ENCODE peak calls at places on chromosomes 13 and 19, in nine cellular contexts. One of them, this sample, is unnamed.

GRCh38 chr19:44626067-44626624 is 12.8 kb downstream of the IGSF23 start:
- DNase-seq in left ventricle myocardium inferior: no peak
- DNase-seq in tibial artery: no peak
- DNase-seq in body of pancreas: peak
- DNase-seq in activated B cell treated with CpG ODN at 0.5 μM for 24 hours: no peak
- DNase-seq in neural progenitor cell: no peak
- DNase-seq in fibroblast of lung: peak
- DNase-seq in endothelial cell of umbilical vein: peak
- DNase-seq in right lobe of liver: peak
- DNase-seq in this sample: no peak

GRCh38 chr13:46327256-46327655 is 59.8 kb downstream of the RUBCNL start:
- DNase-seq in left ventricle myocardium inferior: no peak
- DNase-seq in tibial artery: no peak
- DNase-seq in body of pancreas: no peak
- DNase-seq in activated B cell treated with CpG ODN at 0.5 μM for 24 hours: no peak
- DNase-seq in neural progenitor cell: no peak
- DNase-seq in fibroblast of lung: no peak
- DNase-seq in endothelial cell of umbilical vein: no peak
- DNase-seq in right lobe of liver: no peak
- DNase-seq in this sample: no peak

GRCh38 chr13:86974995-86975328 is 696.2 kb upstream of the SLITRK5 start:
- DNase-seq in left ventricle myocardium inferior: no peak
- DNase-seq in tibial artery: no peak
- DNase-seq in body of pancreas: no peak
- DNase-seq in activated B cell treated with CpG ODN at 0.5 μM for 24 hours: no peak
- DNase-seq in neural progenitor cell: peak
- DNase-seq in fibroblast of lung: no peak
- DNase-seq in endothelial cell of umbilical vein: no peak
- DNase-seq in right lobe of liver: no peak
- DNase-seq in this sample: no peak

GRCh38 chr13:43374621-43375020 is 351.2 kb downstream of the DNAJC15 start:
- DNase-seq in left ventricle myocardium inferior: no peak
- DNase-seq in tibial artery: no peak
- DNase-seq in body of pancreas: no peak
- DNase-seq in activated B cell treated with CpG ODN at 0.5 μM for 24 hours: no peak
- DNase-seq in neural progenitor cell: no peak
- DNase-seq in fibroblast of lung: peak
- DNase-seq in endothelial cell of umbilical vein: no peak
- DNase-seq in right lobe of liver: no peak
- DNase-seq in this sample: no peak

GRCh38 chr13:33188093-33188882 is 97.3 kb downstream of the STARD13 start:
- DNase-seq in left ventricle myocardium inferior: no peak
- DNase-seq in tibial artery: no peak
- DNase-seq in body of pancreas: no peak
- DNase-seq in activated B cell treated with CpG ODN at 0.5 μM for 24 hours: no peak
- DNase-seq in neural progenitor cell: no peak
- DNase-seq in fibroblast of lung: peak
- DNase-seq in endothelial cell of umbilical vein: peak
- DNase-seq in right lobe of liver: no peak
- DNase-seq in this sample: no peak

GRCh38 chr19:36436531-36436930 is 18.1 kb upstream of the ZFP82 start:
- DNase-seq in left ventricle myocardium inferior: no peak
- DNase-seq in tibial artery: no peak
- DNase-seq in body of pancreas: no peak
- DNase-seq in activated B cell treated with CpG ODN at 0.5 μM for 24 hours: no peak
- DNase-seq in neural progenitor cell: peak
- DNase-seq in fibroblast of lung: no peak
- DNase-seq in endothelial cell of umbilical vein: no peak
- DNase-seq in right lobe of liver: no peak
- DNase-seq in this sample: no peak

GRCh38 chr13:95614641-95615245 is 29.8 kb downstream of the DZIP1 start:
- DNase-seq in left ventricle myocardium inferior: no peak
- DNase-seq in tibial artery: no peak
- DNase-seq in body of pancreas: peak
- DNase-seq in activated B cell treated with CpG ODN at 0.5 μM for 24 hours: no peak
- DNase-seq in neural progenitor cell: no peak
- DNase-seq in fibroblast of lung: peak
- DNase-seq in endothelial cell of umbilical vein: no peak
- DNase-seq in right lobe of liver: no peak
- DNase-seq in this sample: no peak

GRCh38 chr13:94339116-94339687 is 140.3 kb downstream of the DCT start:
- DNase-seq in left ventricle myocardium inferior: no peak
- DNase-seq in tibial artery: no peak
- DNase-seq in body of pancreas: no peak
- DNase-seq in activated B cell treated with CpG ODN at 0.5 μM for 24 hours: no peak
- DNase-seq in neural progenitor cell: no peak
- DNase-seq in fibroblast of lung: no peak
- DNase-seq in endothelial cell of umbilical vein: no peak
- DNase-seq in right lobe of liver: no peak
- DNase-seq in this sample: no peak

GRCh38 chr19:3821857-3822364 is 35.7 kb upstream of the MATK start:
- DNase-seq in left ventricle myocardium inferior: peak
- DNase-seq in tibial artery: peak
- DNase-seq in body of pancreas: peak
- DNase-seq in activated B cell treated with CpG ODN at 0.5 μM for 24 hours: peak
- DNase-seq in neural progenitor cell: peak
- DNase-seq in fibroblast of lung: no peak
- DNase-seq in endothelial cell of umbilical vein: peak
- DNase-seq in right lobe of liver: peak
- DNase-seq in this sample: peak

GRCh38 chr13:46595136-46595917 is 42.4 kb downstream of the LRCH1 start:
- DNase-seq in left ventricle myocardium inferior: no peak
- DNase-seq in tibial artery: no peak
- DNase-seq in body of pancreas: no peak
- DNase-seq in activated B cell treated with CpG ODN at 0.5 μM for 24 hours: no peak
- DNase-seq in neural progenitor cell: no peak
- DNase-seq in fibroblast of lung: peak
- DNase-seq in endothelial cell of umbilical vein: peak
- DNase-seq in right lobe of liver: no peak
- DNase-seq in this sample: no peak

GRCh38 chr13:36130542-36131214 is 504 bp downstream of the DCLK1 start:
- DNase-seq in left ventricle myocardium inferior: peak
- DNase-seq in tibial artery: peak
- DNase-seq in body of pancreas: no peak
- DNase-seq in activated B cell treated with CpG ODN at 0.5 μM for 24 hours: no peak
- DNase-seq in neural progenitor cell: peak
- DNase-seq in fibroblast of lung: no peak
- DNase-seq in endothelial cell of umbilical vein: no peak
- DNase-seq in right lobe of liver: no peak
- DNase-seq in this sample: no peak

GRCh38 chr13:67736646-67737420 is 506.7 kb upstream of the PCDH9 start:
- DNase-seq in left ventricle myocardium inferior: no peak
- DNase-seq in tibial artery: no peak
- DNase-seq in body of pancreas: no peak
- DNase-seq in activated B cell treated with CpG ODN at 0.5 μM for 24 hours: no peak
- DNase-seq in neural progenitor cell: peak
- DNase-seq in fibroblast of lung: peak
- DNase-seq in endothelial cell of umbilical vein: no peak
- DNase-seq in right lobe of liver: no peak
- DNase-seq in this sample: no peak

GRCh38 chr19:7679017-7679720 is 1.5 kb upstream of the TRAPPC5 start:
- DNase-seq in left ventricle myocardium inferior: no peak
- DNase-seq in tibial artery: no peak
- DNase-seq in body of pancreas: no peak
- DNase-seq in activated B cell treated with CpG ODN at 0.5 μM for 24 hours: peak
- DNase-seq in neural progenitor cell: no peak
- DNase-seq in fibroblast of lung: no peak
- DNase-seq in endothelial cell of umbilical vein: no peak
- DNase-seq in right lobe of liver: peak
- DNase-seq in this sample: peak

GRCh38 chr13:23380534-23380933 is 53.0 kb downstream of the SACS start:
- DNase-seq in left ventricle myocardium inferior: no peak
- DNase-seq in tibial artery: no peak
- DNase-seq in body of pancreas: no peak
- DNase-seq in activated B cell treated with CpG ODN at 0.5 μM for 24 hours: no peak
- DNase-seq in neural progenitor cell: no peak
- DNase-seq in fibroblast of lung: peak
- DNase-seq in endothelial cell of umbilical vein: no peak
- DNase-seq in right lobe of liver: no peak
- DNase-seq in this sample: no peak

GRCh38 chr13:34620073-34620858 is 321.8 kb upstream of the NBEA start:
- DNase-seq in left ventricle myocardium inferior: no peak
- DNase-seq in tibial artery: no peak
- DNase-seq in body of pancreas: no peak
- DNase-seq in activated B cell treated with CpG ODN at 0.5 μM for 24 hours: no peak
- DNase-seq in neural progenitor cell: no peak
- DNase-seq in fibroblast of lung: no peak
- DNase-seq in endothelial cell of umbilical vein: no peak
- DNase-seq in right lobe of liver: no peak
- DNase-seq in this sample: no peak

GRCh38 chr19:41480336-41480735 is 37.4 kb downstream of the ERICH4 start:
- DNase-seq in left ventricle myocardium inferior: no peak
- DNase-seq in tibial artery: no peak
- DNase-seq in body of pancreas: no peak
- DNase-seq in activated B cell treated with CpG ODN at 0.5 μM for 24 hours: no peak
- DNase-seq in neural progenitor cell: no peak
- DNase-seq in fibroblast of lung: no peak
- DNase-seq in endothelial cell of umbilical vein: peak
- DNase-seq in right lobe of liver: no peak
- DNase-seq in this sample: no peak

GRCh38 chr19:18348171-18348570 is 7.8 kb downstream of the PGPEP1 start:
- DNase-seq in left ventricle myocardium inferior: no peak
- DNase-seq in tibial artery: no peak
- DNase-seq in body of pancreas: no peak
- DNase-seq in activated B cell treated with CpG ODN at 0.5 μM for 24 hours: no peak
- DNase-seq in neural progenitor cell: no peak
- DNase-seq in fibroblast of lung: no peak
- DNase-seq in endothelial cell of umbilical vein: no peak
- DNase-seq in right lobe of liver: no peak
- DNase-seq in this sample: no peak

GRCh38 chr13:50766043-50766442 is 77.4 kb downstream of the DLEU7 start:
- DNase-seq in left ventricle myocardium inferior: no peak
- DNase-seq in tibial artery: no peak
- DNase-seq in body of pancreas: no peak
- DNase-seq in activated B cell treated with CpG ODN at 0.5 μM for 24 hours: no peak
- DNase-seq in neural progenitor cell: no peak
- DNase-seq in fibroblast of lung: no peak
- DNase-seq in endothelial cell of umbilical vein: no peak
- DNase-seq in right lobe of liver: no peak
- DNase-seq in this sample: no peak

GRCh38 chr13:96958286-96958891 is 35.9 kb downstream of the OXGR1 start:
- DNase-seq in left ventricle myocardium inferior: no peak
- DNase-seq in tibial artery: no peak
- DNase-seq in body of pancreas: peak
- DNase-seq in activated B cell treated with CpG ODN at 0.5 μM for 24 hours: no peak
- DNase-seq in neural progenitor cell: peak
- DNase-seq in fibroblast of lung: peak
- DNase-seq in endothelial cell of umbilical vein: peak
- DNase-seq in right lobe of liver: no peak
- DNase-seq in this sample: no peak
- TF ChIP-seq CTCF in left ventricle myocardium inferior: peak
- TF ChIP-seq CTCF in tibial artery: peak
- TF ChIP-seq CTCF in body of pancreas: peak
- TF ChIP-seq CTCF in activated B cell treated with CpG ODN at 0.5 μM for 24 hours: no peak
- TF ChIP-seq CTCF in neural progenitor cell: peak
- TF ChIP-seq CTCF in fibroblast of lung: peak
- TF ChIP-seq CTCF in endothelial cell of umbilical vein: peak
- TF ChIP-seq CTCF in right lobe of liver: peak
- TF ChIP-seq CTCF in this sample: peak

GRCh38 chr19:48296963-48297734 is 27.3 kb downstream of the ZNF114 start:
- DNase-seq in left ventricle myocardium inferior: no peak
- DNase-seq in tibial artery: no peak
- DNase-seq in body of pancreas: no peak
- DNase-seq in activated B cell treated with CpG ODN at 0.5 μM for 24 hours: no peak
- DNase-seq in neural progenitor cell: no peak
- DNase-seq in fibroblast of lung: no peak
- DNase-seq in endothelial cell of umbilical vein: no peak
- DNase-seq in right lobe of liver: no peak
- DNase-seq in this sample: no peak

GRCh38 chr19:48297975-48298374 is 27.4 kb upstream of the EMP3 start:
- DNase-seq in left ventricle myocardium inferior: no peak
- DNase-seq in tibial artery: no peak
- DNase-seq in body of pancreas: no peak
- DNase-seq in activated B cell treated with CpG ODN at 0.5 μM for 24 hours: no peak
- DNase-seq in neural progenitor cell: no peak
- DNase-seq in fibroblast of lung: no peak
- DNase-seq in endothelial cell of umbilical vein: no peak
- DNase-seq in right lobe of liver: no peak
- DNase-seq in this sample: no peak

GRCh38 chr19:48292798-48293197 is 22.9 kb downstream of the ZNF114 start:
- DNase-seq in left ventricle myocardium inferior: no peak
- DNase-seq in tibial artery: no peak
- DNase-seq in body of pancreas: no peak
- DNase-seq in activated B cell treated with CpG ODN at 0.5 μM for 24 hours: no peak
- DNase-seq in neural progenitor cell: no peak
- DNase-seq in fibroblast of lung: peak
- DNase-seq in endothelial cell of umbilical vein: no peak
- DNase-seq in right lobe of liver: no peak
- DNase-seq in this sample: no peak

GRCh38 chr19:48290923-48291700 is 21.2 kb downstream of the ZNF114 start:
- DNase-seq in left ventricle myocardium inferior: peak
- DNase-seq in tibial artery: peak
- DNase-seq in body of pancreas: peak
- DNase-seq in activated B cell treated with CpG ODN at 0.5 μM for 24 hours: peak
- DNase-seq in neural progenitor cell: peak
- DNase-seq in fibroblast of lung: peak
- DNase-seq in endothelial cell of umbilical vein: peak
- DNase-seq in right lobe of liver: peak
- DNase-seq in this sample: no peak

GRCh38 chr19:48295458-48295857 is 25.6 kb downstream of the ZNF114 start:
- DNase-seq in left ventricle myocardium inferior: no peak
- DNase-seq in tibial artery: no peak
- DNase-seq in body of pancreas: no peak
- DNase-seq in activated B cell treated with CpG ODN at 0.5 μM for 24 hours: no peak
- DNase-seq in neural progenitor cell: no peak
- DNase-seq in fibroblast of lung: no peak
- DNase-seq in endothelial cell of umbilical vein: no peak
- DNase-seq in right lobe of liver: no peak
- DNase-seq in this sample: no peak
- TF ChIP-seq CTCF in left ventricle myocardium inferior: no peak
- TF ChIP-seq CTCF in tibial artery: no peak
- TF ChIP-seq CTCF in body of pancreas: no peak
- TF ChIP-seq CTCF in activated B cell treated with CpG ODN at 0.5 μM for 24 hours: no peak
- TF ChIP-seq CTCF in neural progenitor cell: no peak
- TF ChIP-seq CTCF in fibroblast of lung: no peak
- TF ChIP-seq CTCF in endothelial cell of umbilical vein: no peak
- TF ChIP-seq CTCF in right lobe of liver: no peak
- TF ChIP-seq CTCF in this sample: no peak

DNA sequence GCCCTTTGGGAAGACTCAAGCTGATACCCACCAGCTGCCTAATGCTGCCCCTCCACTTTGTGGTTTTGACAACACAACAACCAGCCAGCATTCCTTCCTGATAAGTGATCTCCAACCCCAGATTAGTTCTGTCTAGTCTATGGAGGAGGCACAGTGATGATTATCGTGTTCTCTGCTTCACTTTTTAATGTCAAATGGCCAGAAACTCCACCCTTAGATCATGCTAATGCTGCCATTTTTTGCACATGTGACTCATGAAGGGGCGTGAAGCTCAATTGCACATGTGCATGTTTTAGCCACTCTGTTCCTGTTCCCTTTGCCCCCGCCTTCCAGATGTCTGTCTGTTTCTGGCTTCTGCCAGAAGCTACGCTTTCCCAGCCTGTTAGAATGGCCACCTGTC is 199.8 kb downstream of the COG6 start:
- DNase-seq in left ventricle myocardium inferior: no peak
- DNase-seq in tibial artery: no peak
- DNase-seq in body of pancreas: no peak
- DNase-seq in activated B cell treated with CpG ODN at 0.5 μM for 24 hours: no peak
- DNase-seq in neural progenitor cell: no peak
- DNase-seq in fibroblast of lung: no peak
- DNase-seq in endothelial cell of umbilical vein: no peak
- DNase-seq in right lobe of liver: no peak
- DNase-seq in this sample: no peak
- TF ChIP-seq CTCF in left ventricle myocardium inferior: no peak
- TF ChIP-seq CTCF in tibial artery: no peak
- TF ChIP-seq CTCF in body of pancreas: no peak
- TF ChIP-seq CTCF in activated B cell treated with CpG ODN at 0.5 μM for 24 hours: no peak
- TF ChIP-seq CTCF in neural progenitor cell: no peak
- TF ChIP-seq CTCF in fibroblast of lung: no peak
- TF ChIP-seq CTCF in endothelial cell of umbilical vein: no peak
- TF ChIP-seq CTCF in right lobe of liver: no peak
- TF ChIP-seq CTCF in this sample: no peak

GRCh38 chr19:29923653-29924052 is 18.4 kb upstream of the URI1 start:
- DNase-seq in left ventricle myocardium inferior: no peak
- DNase-seq in tibial artery: no peak
- DNase-seq in body of pancreas: no peak
- DNase-seq in activated B cell treated with CpG ODN at 0.5 μM for 24 hours: no peak
- DNase-seq in neural progenitor cell: no peak
- DNase-seq in fibroblast of lung: no peak
- DNase-seq in endothelial cell of umbilical vein: no peak
- DNase-seq in right lobe of liver: no peak
- DNase-seq in this sample: no peak
- TF ChIP-seq CTCF in left ventricle myocardium inferior: no peak
- TF ChIP-seq CTCF in tibial artery: no peak
- TF ChIP-seq CTCF in body of pancreas: no peak
- TF ChIP-seq CTCF in activated B cell treated with CpG ODN at 0.5 μM for 24 hours: no peak
- TF ChIP-seq CTCF in neural progenitor cell: no peak
- TF ChIP-seq CTCF in fibroblast of lung: no peak
- TF ChIP-seq CTCF in endothelial cell of umbilical vein: no peak
- TF ChIP-seq CTCF in right lobe of liver: no peak
- TF ChIP-seq CTCF in this sample: no peak